ENCODE peak calls at places on chromosomes 2 and 18, in six cellular contexts. V, Y, L, E, N and C are unnamed samples.

GRCh38 chr2:113240150-113240914 is 38.4 kb downstream of the PAX8 start:
- DNase-seq in V (peak), Y (no peak), L (peak), E (peak), N (peak), C (no peak)

GRCh38 chr2:70698847-70699246 is 69.2 kb downstream of the ADD2 start:
- DNase-seq in V (no peak), Y (no peak), L (no peak), E (no peak), N (no peak), C (no peak)

GRCh38 chr2:174635015-174635593 is 37.5 kb upstream of the WIPF1 start:
- DNase-seq in V (no peak), Y (no peak), L (no peak), E (no peak), N (no peak), C (no peak)

GRCh38 chr2:149613712-149614111 is 26.1 kb upstream of the MMADHC start:
- DNase-seq in V (no peak), Y (no peak), L (peak), E (peak), N (no peak), C (no peak)

GRCh38 chr2:171598713-171599319 is 76.5 kb downstream of the CYBRD1 start:
- DNase-seq in V (peak), Y (no peak), L (peak), E (peak), N (peak), C (peak)

GRCh38 chr18:79139206-79139605 is 70.0 kb downstream of the ATP9B start:
- DNase-seq in V (no peak), Y (no peak), L (no peak), E (no peak), N (no peak), C (no peak)

GRCh38 chr2:217956895-217957457 is 45.8 kb downstream of the TNS1 start:
- DNase-seq in V (no peak), Y (no peak), L (no peak), E (no peak), N (no peak), C (no peak)

GRCh38 chr2:198337368-198337767 is 533.0 kb downstream of the PLCL1 start:
- DNase-seq in V (no peak), Y (no peak), L (no peak), E (no peak), N (no peak), C (no peak)

GRCh38 chr2:58405341-58405740 is 164.2 kb upstream of the FANCL start:
- DNase-seq in V (no peak), Y (no peak), L (no peak), E (no peak), N (no peak), C (no peak)

GRCh38 chr2:76314621-76315020 is 603.9 kb upstream of the GCFC2 start:
- DNase-seq in V (no peak), Y (no peak), L (no peak), E (no peak), N (no peak), C (no peak)

GRCh38 chr18:59593291-59593717 is 103.9 kb downstream of the CCBE1 start:
- DNase-seq in V (no peak), Y (no peak), L (peak), E (peak), N (peak), C (no peak)

GRCh38 chr2:232214053-232214452 is 164.5 kb upstream of the ALPP start:
- DNase-seq in V (no peak), Y (no peak), L (peak), E (peak), N (no peak), C (no peak)